ENCODE peak calls at places on chromosomes 5 and 9, in ten cellular contexts. Y is foreskin fibroblast, U is astrocyte of the spinal cord, M is A549, A is cardiac muscle cell, P is fibroblast of lung, E is epithelial cell of esophagus, X is IMR-90, T is AG10803, Z is LNCaP clone FGC. Q is an unnamed sample.

GRCh38 chr5:78562719-78563330 is 85.7 kb downstream of the LHFPL2 start:
- DNase-seq in Z (no peak), Y (no peak), M (no peak), U (no peak), E (no peak), X (no peak), T (no peak), A (no peak), P (no peak), Q (no peak)

GRCh38 chr9:4333231-4333740 is 33.4 kb upstream of the GLIS3 start:
- DNase-seq in M (no peak), P (peak; percentile 40), X (no peak), U (no peak), Y (no peak), T (peak; percentile 26), Z (no peak), E (no peak), A (peak; percentile 58), Q (no peak)

GRCh38 chr5:2332521-2332920 is 419.0 kb downstream of the IRX2 start:
- DNase-seq in A (no peak), Z (no peak), E (no peak), P (no peak), X (no peak), M (no peak), U (no peak), Y (no peak), T (no peak), Q (no peak)

GRCh38 chr9:131310833-131311554 is 21.5 kb downstream of the PLPP7 start:
- DNase-seq in X (no peak), Z (no peak), M (peak; percentile 25), U (no peak), P (no peak), A (no peak), E (no peak), T (no peak), Y (no peak), Q (no peak)

GRCh38 chr5:43433381-43433780 is 21.2 kb upstream of the CCL28 start:
- DNase-seq in P (no peak), E (peak; percentile 17), M (no peak), Y (no peak), Z (no peak), A (no peak), X (no peak), U (no peak), T (no peak), Q (no peak)

GRCh38 chr5:141490771-141491170 is 1.9 kb downstream of the PCDHGC5 start:
- DNase-seq in T (no peak), U (no peak), X (no peak), P (no peak), M (no peak), Z (no peak), Y (no peak), A (no peak), E (no peak), Q (no peak)

GRCh38 chr9:136394312-136395305 is 5.4 kb downstream of the SNAPC4 start:
- DNase-seq in M (no peak), A (no peak), Y (no peak), P (no peak), U (no peak), X (no peak), Z (no peak), E (no peak), T (no peak), Q (no peak)

GRCh38 chr9:87198716-87199115 is 251.4 kb upstream of the GAS1 start:
- DNase-seq in M (no peak), A (peak; percentile 37), U (peak; percentile 51), Z (no peak), T (peak; percentile 36), Y (no peak), E (peak; percentile 25), P (no peak), X (peak; percentile 14), Q (peak; percentile 34)

GRCh38 chr5:157471709-157472108 is 11.7 kb downstream of the NIPAL4 start:
- DNase-seq in Y (no peak), X (peak; percentile 33), A (peak; percentile 52), E (peak; percentile 37), M (peak; percentile 51), T (peak; percentile 26), Z (no peak), U (no peak), P (peak; percentile 42), Q (peak; percentile 32)

GRCh38 chr9:70043689-70044449 is at the start of gene MAMDC2:
- DNase-seq in T (peak; percentile 23), Y (peak; percentile 41), X (peak; percentile 51), Z (no peak), E (peak; percentile 39), U (peak; percentile 49), P (peak; percentile 33), A (peak; percentile 46), M (no peak), Q (peak; percentile 19)

GRCh38 chr9:89929721-89930480 is 325.1 kb downstream of the GADD45G start:
- DNase-seq in X (peak; percentile 24), M (no peak), Y (no peak), U (no peak), E (peak; percentile 66), T (peak; percentile 49), P (peak; percentile 33), Z (no peak), A (peak; percentile 15), Q (no peak)

GRCh38 chr5:80284720-80285119 is 28.9 kb upstream of the SERINC5 start:
- DNase-seq in Z (no peak), Y (no peak), A (no peak), X (no peak), T (no peak), E (no peak), U (no peak), M (no peak), P (no peak), Q (no peak)

GRCh38 chr5:43485406-43485805 is 1.7 kb upstream of the TMEM267 start:
- DNase-seq in P (no peak), E (peak; percentile 74), T (no peak), U (no peak), X (peak; percentile 1), Z (no peak), M (peak; percentile 18), A (no peak), Y (peak; percentile 2), Q (no peak)

GRCh38 chr5:154365823-154366222 is 80.0 kb upstream of the SAP30L start:
- DNase-seq in A (peak; percentile 53), T (peak; percentile 28), X (peak; percentile 58), U (peak; percentile 27), Z (no peak), E (peak; percentile 47), Y (peak; percentile 37), M (no peak), P (peak; percentile 21), Q (peak; percentile 38)

GRCh38 chr9:128383007-128383753 is 12.0 kb downstream of the URM1 start:
- DNase-seq in E (no peak), X (no peak), A (no peak), Z (no peak), U (no peak), T (no peak), M (no peak), P (no peak), Y (no peak), Q (no peak)

GRCh38 chr9:128383791-128384190 is 12.6 kb downstream of the URM1 start:
- DNase-seq in M (no peak), A (no peak), Y (no peak), U (no peak), Z (no peak), T (no peak), X (no peak), P (no peak), E (no peak), Q (no peak)

GRCh38 chr9:128385493-128386205 is 14.5 kb downstream of the URM1 start:
- DNase-seq in M (no peak), P (no peak), E (no peak), Y (no peak), U (no peak), Z (no peak), A (no peak), X (no peak), T (no peak), Q (no peak)

GRCh38 chr9:128382261-128382660 is 11.1 kb downstream of the URM1 start:
- DNase-seq in T (no peak), A (no peak), X (no peak), Y (no peak), Z (no peak), E (no peak), M (no peak), P (peak; percentile 47), U (no peak), Q (no peak)

GRCh38 chr9:128384801-128385492 is 13.8 kb downstream of the URM1 start:
- DNase-seq in Y (no peak), T (no peak), A (no peak), X (no peak), P (no peak), U (no peak), E (peak; percentile 80), M (no peak), Z (no peak), Q (no peak)
- TF ChIP-seq CTCF in Y (no peak), T (no peak), A (no peak), X (no peak), P (no peak), U (no peak), E (no peak), M (no peak), Z (no peak), Q (no peak)

GRCh38 chr9:118330191-118330986 is 626.2 kb downstream of the TLR4 start:
- DNase-seq in U (no peak), X (no peak), E (no peak), Z (no peak), T (no peak), A (no peak), M (no peak), Y (no peak), P (no peak), Q (no peak)
- TF ChIP-seq CTCF in U (no peak), X (no peak), E (no peak), Z (no peak), T (no peak), A (no peak), M (no peak), Y (no peak), P (no peak), Q (no peak)

DNA sequence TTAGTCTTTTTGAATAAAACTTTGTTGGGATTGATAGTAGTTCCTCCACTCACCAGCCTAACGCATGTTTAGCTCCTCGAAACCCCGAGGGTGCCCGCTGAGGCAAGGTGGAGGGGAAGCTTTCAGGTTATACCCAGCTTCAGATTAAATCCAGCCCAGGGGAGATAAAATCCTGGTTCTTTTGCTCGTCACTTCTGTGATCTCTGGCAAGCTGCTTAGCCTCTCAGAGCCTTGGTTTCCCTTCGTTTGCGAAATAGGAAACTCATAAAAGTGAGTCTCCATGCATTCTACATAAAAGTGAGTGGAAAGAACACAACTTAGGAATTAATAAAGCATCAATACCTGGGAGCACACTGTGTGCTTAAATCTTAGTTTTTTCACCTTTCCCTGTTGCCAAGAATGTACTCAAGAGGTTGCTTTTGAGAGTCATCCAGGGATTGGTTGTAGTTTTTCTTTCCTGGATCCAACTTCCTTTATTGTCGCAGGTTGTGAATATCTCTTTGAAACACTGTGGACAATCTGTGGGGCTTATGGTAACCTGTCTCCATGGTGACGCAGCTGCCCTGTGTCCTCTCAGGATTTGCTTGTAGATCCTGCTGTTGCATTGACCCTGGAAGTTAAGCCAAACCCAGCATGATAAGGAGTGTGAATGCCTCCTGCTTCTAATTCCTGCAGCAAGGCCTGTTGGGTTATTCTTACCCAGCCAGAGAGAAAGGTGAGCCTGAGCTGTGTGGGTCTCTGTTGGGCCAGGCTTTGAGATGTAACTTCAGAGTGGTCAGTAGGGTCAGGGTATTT is 2.0 kb downstream of the GALNT12 start:
- DNase-seq in T (no peak), P (no peak), Y (no peak), M (no peak), A (peak; percentile 52), X (no peak), E (no peak), Z (no peak), U (no peak), Q (no peak)
- TF ChIP-seq CTCF in T (no peak), P (no peak), Y (no peak), M (no peak), A (no peak), X (no peak), E (no peak), Z (no peak), U (no peak), Q (no peak)

GRCh38 chr9:37333288-37333687 is 89.2 kb upstream of the GRHPR start:
- DNase-seq in A (no peak), U (no peak), T (no peak), Y (no peak), E (no peak), Z (no peak), M (no peak), X (no peak), P (no peak), Q (no peak)
- TF ChIP-seq CTCF in A (peak; percentile 5), U (peak; percentile 11), T (no peak), Y (no peak), E (no peak), Z (no peak), M (no peak), X (no peak), P (no peak), Q (peak; percentile 40)

Q was measured in HFFc6.